ENCODE peak calls at places on chromosomes 5 and 9, in nine cellular contexts. E, Y, P, G, B, M, F, L and H are unnamed samples.

GRCh38 chr5:22780756-22781155 is 72.4 kb downstream of the CDH12 start:
- DNase-seq in G (no peak), M (no peak), Y (no peak), L (no peak), E (no peak), P (no peak), F (no peak), B (no peak), H (no peak)

GRCh38 chr9:14214065-14214684 is 99.8 kb downstream of the NFIB start:
- DNase-seq in Y (no peak), L (no peak), M (no peak), G (no peak), F (no peak), E (no peak), B (no peak), P (no peak), H (no peak)

GRCh38 chr5:6544561-6544935 is 88.3 kb downstream of the NSUN2 start:
- DNase-seq in F (no peak), L (no peak), G (no peak), E (no peak), P (no peak), M (no peak), B (no peak), Y (no peak), H (no peak)

GRCh38 chr9:69888876-69889585 is 68.4 kb downstream of the CFAP95 start:
- DNase-seq in B (no peak), E (no peak), M (no peak), P (no peak), F (no peak), Y (no peak), L (no peak), G (no peak), H (no peak)

GRCh38 chr9:133770076-133770777 is 32.1 kb upstream of the SARDH start:
- DNase-seq in P (peak), G (no peak), F (no peak), L (no peak), E (no peak), B (peak), M (peak), Y (no peak), H (no peak)

GRCh38 chr9:115758441-115758840 is 395.1 kb upstream of the PAPPA start:
- DNase-seq in Y (no peak), L (peak), F (no peak), G (no peak), M (no peak), E (no peak), P (no peak), B (no peak), H (no peak)

GRCh38 chr9:97559111-97559514 is 57.6 kb downstream of the TMOD1 start:
- DNase-seq in G (no peak), F (no peak), M (no peak), E (no peak), Y (peak), L (no peak), P (no peak), B (no peak), H (peak)

GRCh38 chr5:127665641-127666040 is 16.8 kb downstream of the CTXN3 start:
- DNase-seq in G (no peak), Y (no peak), F (no peak), L (peak), P (no peak), E (peak), M (no peak), B (no peak), H (no peak)

GRCh38 chr9:79489241-79490000 is 82.3 kb upstream of the TLE4 start:
- DNase-seq in G (no peak), Y (peak), P (no peak), M (no peak), B (no peak), L (peak), E (peak), F (no peak), H (peak)

GRCh38 chr5:109141499-109142200 is 268.1 kb downstream of the PJA2 start:
- DNase-seq in P (no peak), F (no peak), Y (peak), G (no peak), B (no peak), L (no peak), M (no peak), E (peak), H (no peak)

GRCh38 chr5:14698495-14698894 is 34.0 kb downstream of the OTULIN start:
- DNase-seq in Y (no peak), L (no peak), P (no peak), F (no peak), B (no peak), E (no peak), M (no peak), G (no peak), H (no peak)

GRCh38 chr5:368162-369084 is 46.9 kb downstream of the AHRR start:
- DNase-seq in B (no peak), E (peak), P (no peak), M (peak), G (no peak), L (peak), Y (peak), F (no peak), H (no peak)

GRCh38 chr9:88897081-88897480 is 94.2 kb upstream of the S1PR3 start:
- DNase-seq in M (no peak), L (no peak), E (no peak), F (no peak), Y (no peak), B (no peak), P (no peak), G (no peak), H (no peak)

GRCh38 chr5:149028984-149029383 is 33.9 kb downstream of the SH3TC2 start:
- DNase-seq in E (no peak), M (no peak), B (no peak), P (no peak), L (no peak), G (no peak), F (no peak), Y (peak), H (no peak)

GRCh38 chr9:131872006-131872405 is 132.1 kb upstream of the RAPGEF1 start:
- DNase-seq in P (no peak), E (no peak), Y (no peak), G (no peak), B (no peak), L (no peak), M (no peak), F (no peak), H (no peak)

GRCh38 chr9:5851445-5851844 is 18.5 kb upstream of the ERMP1 start:
- DNase-seq in P (no peak), E (peak), F (no peak), G (no peak), B (no peak), L (peak), M (no peak), Y (peak), H (peak)

GRCh38 chr5:119435436-119436132 is 16.7 kb upstream of the HSD17B4 start:
- DNase-seq in P (peak), M (peak), E (peak), B (no peak), G (peak), F (peak), Y (peak), L (peak), H (no peak)

GRCh38 chr9:116286287-116286686 is 132.7 kb downstream of the PAPPA start:
- DNase-seq in M (no peak), Y (no peak), L (no peak), B (no peak), E (no peak), P (peak), G (no peak), F (no peak), H (no peak)

GRCh38 chr5:96203761-96204160 is 229.3 kb downstream of the PCSK1 start:
- DNase-seq in M (no peak), L (no peak), E (no peak), Y (peak), F (no peak), P (no peak), G (no peak), B (no peak), H (no peak)

GRCh38 chr9:105679406-105680022 is 14.8 kb upstream of the TMEM38B start:
- DNase-seq in B (no peak), L (no peak), E (no peak), G (no peak), P (peak), M (no peak), F (no peak), Y (no peak), H (no peak)

GRCh38 chr5:31982027-31982426 is 192.1 kb downstream of the GOLPH3 start:
- DNase-seq in Y (no peak), M (no peak), B (no peak), E (no peak), F (no peak), G (no peak), L (no peak), P (no peak), H (no peak)

GRCh38 chr9:33750839-33751339 is 44.5 kb upstream of the PRSS3 start:
- DNase-seq in G (no peak), Y (no peak), E (no peak), B (no peak), F (no peak), P (no peak), L (peak), M (no peak), H (no peak)

GRCh38 chr5:172766287-172767104 is 4.5 kb downstream of the DUSP1 start:
- DNase-seq in E (peak), G (peak), Y (peak), P (peak), M (peak), F (peak), B (peak), L (peak), H (peak)

GRCh38 chr5:172768573-172769323 is 2.2 kb downstream of the DUSP1 start:
- DNase-seq in G (no peak), B (no peak), E (peak), M (no peak), P (no peak), F (peak), Y (peak), L (peak), H (no peak)

GRCh38 chr5:172769324-172769597 is 1.7 kb downstream of the DUSP1 start:
- DNase-seq in M (no peak), G (no peak), L (no peak), B (no peak), P (no peak), Y (no peak), E (no peak), F (no peak), H (no peak)

GRCh38 chr5:172769598-172770373 is 1.2 kb downstream of the DUSP1 start:
- DNase-seq in Y (peak), G (peak), L (peak), F (peak), E (peak), M (peak), B (peak), P (no peak), H (no peak)

GRCh38 chr5:172768098-172768572 is 2.9 kb downstream of the DUSP1 start:
- DNase-seq in P (no peak), L (no peak), F (no peak), B (no peak), E (no peak), M (no peak), G (no peak), Y (no peak), H (no peak)
- H3K4me3 ChIP-seq in P (no peak), L (no peak), F (no peak), B (peak), E (peak), M (peak), G (peak), Y (peak), H (peak)

GRCh38 chr5:178730940-178731265 is 444 bp upstream of the ZNF354A start:
- DNase-seq in F (no peak), E (no peak), Y (no peak), G (no peak), M (no peak), B (no peak), P (no peak), L (no peak), H (no peak)
- H3K4me3 ChIP-seq in F (peak), E (peak), Y (no peak), G (peak), M (peak), B (peak), P (no peak), L (no peak), H (no peak)

DNA sequence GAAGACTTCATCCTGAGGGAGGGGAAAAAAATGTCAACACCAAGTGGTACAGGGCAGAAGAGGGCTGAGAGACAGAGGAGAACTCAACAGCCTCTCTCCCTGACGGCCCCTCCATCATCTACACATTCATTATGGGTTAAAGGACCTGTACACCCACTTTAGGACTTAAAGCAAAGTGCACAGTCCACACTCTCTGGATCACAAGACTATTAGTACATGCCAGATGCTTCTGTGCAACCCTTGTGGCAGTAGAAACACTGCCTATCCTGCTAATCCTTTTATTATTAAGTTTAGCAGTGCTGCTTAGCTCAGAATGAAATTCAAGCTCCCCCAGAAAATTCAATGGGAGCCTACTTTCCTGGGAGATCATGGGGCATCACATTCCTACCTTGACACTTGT is 1.9 kb downstream of the FRMD3 start:
- DNase-seq in G (no peak), E (peak), M (no peak), Y (no peak), L (no peak), F (no peak), B (no peak), P (no peak), H (peak)
- H3K4me3 ChIP-seq in G (peak), E (no peak), M (peak), Y (no peak), L (no peak), F (no peak), B (no peak), P (no peak), H (no peak)

GRCh38 chr5:168268949-168269943 is 22.2 kb upstream of the WWC1 start:
- DNase-seq in F (peak), M (peak), P (peak), E (peak), Y (peak), L (peak), B (peak), G (peak), H (peak)
- H3K4me3 ChIP-seq in F (no peak), M (peak), P (peak), E (peak), Y (peak), L (peak), B (peak), G (peak), H (peak)

DNA sequence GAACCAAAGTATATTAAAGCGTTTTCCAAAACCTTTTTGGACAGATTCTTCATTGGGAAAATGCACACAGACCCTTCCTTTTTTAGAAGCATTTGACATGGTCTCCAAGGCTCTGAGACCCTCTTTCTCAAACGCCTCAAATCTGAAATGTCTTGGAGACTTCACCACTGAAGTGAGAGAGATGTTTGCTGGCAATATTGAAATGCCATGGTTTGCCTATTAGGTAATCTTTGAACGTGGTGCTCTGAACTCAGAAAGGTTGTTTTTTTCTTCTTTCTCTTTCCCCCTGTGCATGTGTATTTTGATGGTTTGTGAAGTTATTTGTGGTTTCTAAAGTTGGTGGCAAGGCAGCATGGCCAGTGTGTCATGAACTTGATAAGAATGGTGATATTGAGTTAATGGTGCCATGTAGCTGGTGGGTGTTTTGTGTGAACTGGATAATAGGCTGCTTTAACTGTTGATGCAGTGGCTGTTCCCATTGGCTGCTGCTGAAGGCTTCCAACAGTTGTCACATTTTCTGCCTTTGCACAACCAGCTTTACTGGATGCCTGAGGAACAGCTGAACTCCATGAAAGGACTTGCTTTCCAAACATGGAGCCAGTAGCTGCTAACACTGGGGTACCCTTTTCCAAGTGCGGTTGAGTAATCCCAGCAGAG is 1.7 kb downstream of the PALM2AKAP2 start:
- DNase-seq in G (no peak), F (no peak), M (no peak), E (peak), Y (peak), P (no peak), B (no peak), L (no peak), H (no peak)
- H3K4me3 ChIP-seq in G (peak), F (no peak), M (peak), E (peak), Y (peak), P (no peak), B (peak), L (peak), H (no peak)

DNA sequence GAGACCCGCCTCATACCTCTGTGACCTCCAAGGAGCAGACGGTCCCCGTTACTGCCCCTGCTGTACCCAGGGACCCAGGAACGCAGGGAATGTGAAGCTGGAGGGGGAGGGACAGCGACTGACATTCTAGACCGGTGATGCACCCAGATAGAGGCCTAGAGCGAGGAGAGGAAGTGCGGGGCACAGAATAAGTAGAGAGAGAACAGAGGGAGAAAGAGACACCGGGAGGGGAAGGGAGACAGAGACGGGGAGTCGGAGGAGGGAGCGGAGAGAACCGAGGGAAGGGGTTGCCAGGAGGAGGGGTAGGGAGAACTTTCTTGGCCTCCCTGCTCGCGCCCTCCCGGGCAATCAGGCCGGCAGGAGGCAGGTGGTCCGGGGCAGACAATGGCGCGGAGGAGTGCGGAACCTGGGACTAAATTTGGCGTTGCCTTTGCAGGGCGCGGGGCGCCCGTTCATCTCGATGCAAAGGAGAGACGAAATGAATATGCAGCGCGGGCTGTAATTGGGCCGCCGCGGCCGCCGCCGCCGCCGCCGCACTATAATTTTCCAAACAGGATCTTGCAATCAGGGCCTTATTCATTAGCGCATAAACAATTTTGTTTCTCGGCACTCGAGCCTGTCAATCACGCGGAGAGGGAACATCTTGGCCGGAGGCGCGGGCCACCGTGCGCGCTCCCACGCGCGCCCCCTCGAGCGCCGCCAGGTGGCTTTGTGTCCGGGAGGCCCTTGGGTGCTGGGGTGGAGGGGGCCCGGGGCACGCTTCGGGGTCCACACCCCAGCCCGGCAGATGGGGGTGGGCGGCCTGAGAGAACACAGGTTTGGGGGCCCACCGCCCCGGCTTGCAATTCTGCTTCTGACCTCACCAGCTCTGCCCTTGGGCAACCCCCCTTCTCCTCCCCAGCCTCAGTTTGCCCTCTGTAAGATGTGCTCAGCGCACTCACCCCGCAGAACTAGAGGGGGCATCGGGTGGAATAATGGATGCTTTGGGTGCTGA is 32.9 kb downstream of the NDUFA8 start:
- DNase-seq in M (no peak), G (no peak), P (no peak), E (peak), L (peak), B (no peak), Y (peak), F (no peak), H (no peak)
- H3K4me3 ChIP-seq in M (peak), G (peak), P (no peak), E (peak), L (peak), B (no peak), Y (no peak), F (no peak), H (peak)

DNA sequence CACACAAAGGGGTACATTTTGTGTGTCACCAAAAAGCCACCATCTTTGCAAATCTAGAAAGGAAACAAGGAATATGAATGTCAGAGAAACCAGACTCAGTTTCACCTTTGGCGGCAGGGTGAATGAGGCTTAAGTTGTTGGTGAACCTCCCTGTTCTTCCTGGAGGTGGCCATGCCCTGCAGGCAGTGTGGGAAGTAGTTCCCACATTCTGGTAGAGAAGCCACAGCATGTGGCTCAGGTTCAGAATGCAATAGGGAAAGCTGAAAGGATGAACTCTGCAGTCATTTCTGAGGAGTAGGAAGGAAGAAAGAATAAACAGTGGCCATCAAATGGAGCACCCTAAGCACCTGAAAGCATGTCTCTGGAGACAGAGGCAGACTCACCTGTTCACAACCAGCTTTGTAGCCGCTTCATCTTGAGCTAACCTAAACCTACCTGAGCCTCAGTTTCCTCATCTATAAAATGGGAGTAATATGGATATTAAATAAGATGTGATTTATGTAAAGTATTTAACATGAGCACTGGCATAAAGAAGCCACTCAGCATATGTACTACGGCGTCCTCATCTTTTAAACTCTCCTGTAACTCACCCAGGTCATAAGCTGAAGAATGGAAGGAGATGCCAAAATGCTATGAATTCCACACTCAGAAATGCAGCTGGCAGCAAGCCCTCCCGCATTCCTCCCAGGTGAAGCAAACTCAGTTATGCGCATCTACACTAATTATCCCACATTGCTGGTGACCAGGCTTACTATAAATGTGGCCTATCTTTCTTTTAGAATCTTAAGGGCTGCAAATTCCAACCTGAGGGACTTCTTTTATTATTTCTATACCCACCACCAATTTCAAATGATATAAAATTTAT is 86.0 kb downstream of the ZNF608 start:
- DNase-seq in Y (no peak), B (no peak), G (no peak), P (peak), E (peak), F (no peak), L (peak), M (no peak), H (peak)
- H3K4me3 ChIP-seq in Y (no peak), B (no peak), G (no peak), P (no peak), E (no peak), F (no peak), L (no peak), M (no peak), H (no peak)